ENCODE peak calls at places on chromosomes 4 and X, in four cellular contexts. F is mammary epithelial cell, Z is neural progenitor cell, W is fibroblast of lung. B is an unnamed sample. For H3K27me3 and H4K20me1, the result is how much of the 10 kb centered on the place peaks cover.

GRCh38 chr4:48380583-48381167 is 39.3 kb downstream of the SLAIN2 start:
- DNase-seq in Z (no peak), W (no peak), F (peak), B (no peak)

GRCh38 chr4:31291238-31291637 is 571.1 kb downstream of the PCDH7 start:
- DNase-seq in W (no peak), F (no peak), Z (no peak), B (peak)

GRCh38 chrX:74931214-74931613 is 6.0 kb upstream of the NEXMIF start:
- DNase-seq in Z (peak), W (no peak), F (no peak), B (no peak)

GRCh38 chrX:40809210-40809609 is 73.9 kb upstream of the MED14 start:
- DNase-seq in W (peak), Z (no peak), F (peak), B (no peak)

GRCh38 chrX:53065066-53065465 is 16.5 kb downstream of the GPR173 start:
- DNase-seq in Z (no peak), W (no peak), F (peak), B (no peak)

GRCh38 chr4:82524570-82525152 is 37.1 kb downstream of the TMEM150C start:
- DNase-seq in Z (no peak), W (no peak), F (peak), B (no peak)

GRCh38 chr4:127685292-127685691 is 44.9 kb upstream of the SLC25A31 start:
- DNase-seq in W (no peak), Z (no peak), F (peak), B (no peak)

GRCh38 chrX:29535212-29536162 is 679.9 kb upstream of the MAGEB2 start:
- DNase-seq in W (peak), F (peak), Z (no peak), B (no peak)

GRCh38 chr4:100162027-100162685 is 28.1 kb downstream of the DDIT4L start:
- DNase-seq in F (no peak), W (no peak), Z (no peak), B (no peak)

GRCh38 chr4:108651068-108651794 is 832 bp downstream of the OSTC start:
- DNase-seq in Z (peak), W (peak), F (peak), B (peak)

GRCh38 chr4:180103794-180104193 is 2139.4 kb upstream of the TENM3 start:
- DNase-seq in Z (no peak), W (no peak), F (no peak), B (no peak)

GRCh38 chr4:1798530-1799363 is 5.7 kb downstream of the FGFR3 start:
- DNase-seq in Z (no peak), F (no peak), W (no peak), B (no peak)
- H3K9ac ChIP-seq in Z (no peak), F (no peak), W (no peak), B (no peak)

DNA sequence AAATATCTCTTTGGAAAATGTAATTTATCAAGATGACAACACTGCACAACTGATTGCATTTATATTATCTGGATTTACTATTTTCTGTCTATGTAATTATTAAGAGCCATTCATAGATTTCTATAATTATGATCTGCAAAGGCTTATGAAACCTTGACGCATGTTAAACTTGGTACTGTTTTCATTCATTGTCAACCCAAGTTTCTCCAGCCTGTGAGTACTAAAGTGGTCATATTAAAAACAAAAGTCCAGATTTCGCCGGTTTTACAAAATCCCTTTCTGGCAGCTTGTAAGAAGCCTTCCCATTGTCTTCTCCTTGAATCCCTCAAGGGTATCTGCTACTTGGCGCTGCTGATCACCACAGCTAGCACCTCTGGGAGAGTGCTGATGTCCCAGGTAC is 19.7 kb upstream of the GRPR start:
- DNase-seq in F (no peak), Z (no peak), W (no peak), B (no peak)
- H3K27me3 ChIP-seq in F (under half), Z (under half), W (under half), B (under half)

GRCh38 chr4:56907009-56907408 is 691 bp upstream of the REST start:
- DNase-seq in F (no peak), Z (peak), W (no peak), B (no peak)

GRCh38 chr4:56907489-56908205 is at the start of gene REST:
- DNase-seq in W (peak), Z (peak), F (peak), B (peak)

GRCh38 chr4:56909083-56909981 is 1.6 kb downstream of the REST start:
- DNase-seq in W (peak), Z (peak), F (peak), B (peak)

GRCh38 chr4:56908206-56909082 is 744 bp downstream of the REST start:
- DNase-seq in Z (peak), F (peak), W (peak), B (peak)

GRCh38 chr4:56910172-56910967 is 2.7 kb downstream of the REST start:
- DNase-seq in Z (peak), W (no peak), F (no peak), B (no peak)
- H4K20me1 ChIP-seq in Z (half or more), W (under half), F (under half), B (under half)

GRCh38 chr4:155392486-155393184 is 15.9 kb upstream of the MAP9 start:
- DNase-seq in Z (no peak), F (peak), W (peak), B (no peak)
- H3K9ac ChIP-seq in Z (no peak), F (no peak), W (no peak), B (no peak)

GRCh38 chrX:155054255-155054654 is 16.7 kb downstream of the CMC4 start:
- DNase-seq in Z (no peak), W (no peak), F (no peak), B (no peak)
- H3K27me3 ChIP-seq in Z (under half), W (under half), F (under half), B (under half)

B was measured in Karpas-422.